ENCODE peak calls at places on chromosome 1, in four cellular contexts. H is GM03348, O is progenitor cell of endocrine pancreas, E is brain microvascular endothelial cell. N is an unnamed sample.

GRCh38 chr1:58839871-58840835 is 56.3 kb upstream of the JUN start:
- DNase-seq in H (peak), O (no peak), E (no peak), N (no peak)

GRCh38 chr1:156705321-156705917 is at the start of gene CRABP2:
- DNase-seq in H (no peak), O (no peak), E (no peak), N (no peak)

GRCh38 chr1:200740291-200741212 is 1.9 kb downstream of the CAMSAP2 start:
- DNase-seq in H (peak), O (no peak), E (no peak), N (no peak)

GRCh38 chr1:220164116-220164515 is 70.2 kb downstream of the IARS2 start:
- DNase-seq in H (no peak), O (no peak), E (no peak), N (no peak)

GRCh38 chr1:193846881-193847280 is 660.5 kb upstream of the B3GALT2 start:
- DNase-seq in H (no peak), O (no peak), E (no peak), N (no peak)

GRCh38 chr1:179883739-179884138 is 1.7 kb downstream of the TOR1AIP1 start:
- DNase-seq in H (no peak), O (no peak), E (no peak), N (no peak)

GRCh38 chr1:215526147-215526845 is 40.8 kb upstream of the KCTD3 start:
- DNase-seq in H (peak), O (no peak), E (no peak), N (peak)

GRCh38 chr1:27141266-27142003 is 13.5 kb downstream of the SLC9A1 start:
- DNase-seq in H (no peak), O (no peak), E (no peak), N (no peak)

GRCh38 chr1:156112276-156113137 is 2.0 kb upstream of the LMNA start:
- DNase-seq in H (no peak), O (no peak), E (no peak), N (no peak)

N was measured in hepatic stellate cell.